ENCODE peak calls at places on chromosomes 6 and 20, in five cellular contexts. One of them, this sample, is unnamed.

GRCh38 chr6:6749791-6750434 is 161.4 kb downstream of the LY86 start:
- DNase-seq in aorta: peak
- DNase-seq in mesothelial cell of epicardium: no peak
- DNase-seq in left cardiac atrium: peak
- DNase-seq in mucosa of gallbladder: peak
- DNase-seq in this sample: no peak

GRCh38 chr6:34982424-34982852 is 93.4 kb downstream of the ANKS1A start:
- DNase-seq in aorta: no peak
- DNase-seq in mesothelial cell of epicardium: no peak
- DNase-seq in left cardiac atrium: no peak
- DNase-seq in mucosa of gallbladder: no peak
- DNase-seq in this sample: no peak

GRCh38 chr6:119340766-119341487 is 8.6 kb downstream of the MAN1A1 start:
- DNase-seq in aorta: no peak
- DNase-seq in mesothelial cell of epicardium: no peak
- DNase-seq in left cardiac atrium: peak
- DNase-seq in mucosa of gallbladder: no peak
- DNase-seq in this sample: no peak

GRCh38 chr6:83431545-83432165 is 804 bp upstream of the ME1 start:
- DNase-seq in aorta: no peak
- DNase-seq in mesothelial cell of epicardium: no peak
- DNase-seq in left cardiac atrium: no peak
- DNase-seq in mucosa of gallbladder: peak
- DNase-seq in this sample: no peak

GRCh38 chr6:2794171-2794730 is 29.1 kb downstream of the WRNIP1 start:
- DNase-seq in aorta: no peak
- DNase-seq in mesothelial cell of epicardium: no peak
- DNase-seq in left cardiac atrium: no peak
- DNase-seq in mucosa of gallbladder: no peak
- DNase-seq in this sample: no peak

GRCh38 chr20:41275181-41275793 is 42.2 kb downstream of the ZHX3 start:
- DNase-seq in aorta: no peak
- DNase-seq in mesothelial cell of epicardium: no peak
- DNase-seq in left cardiac atrium: no peak
- DNase-seq in mucosa of gallbladder: no peak
- DNase-seq in this sample: no peak

GRCh38 chr6:63598001-63598250 is 25.6 kb downstream of the LOC128125822 start:
- DNase-seq in aorta: no peak
- DNase-seq in mesothelial cell of epicardium: no peak
- DNase-seq in left cardiac atrium: no peak
- DNase-seq in mucosa of gallbladder: no peak
- DNase-seq in this sample: no peak

GRCh38 chr20:59149678-59150504 is 13.7 kb upstream of the ZNF831 start:
- DNase-seq in aorta: no peak
- DNase-seq in mesothelial cell of epicardium: no peak
- DNase-seq in left cardiac atrium: peak
- DNase-seq in mucosa of gallbladder: peak
- DNase-seq in this sample: no peak

GRCh38 chr20:61385731-61386130 is 133.7 kb downstream of the CDH4 start:
- DNase-seq in aorta: no peak
- DNase-seq in mesothelial cell of epicardium: no peak
- DNase-seq in left cardiac atrium: no peak
- DNase-seq in mucosa of gallbladder: no peak
- DNase-seq in this sample: no peak

GRCh38 chr6:72622094-72622540 is 253 bp downstream of the KCNQ5 start:
- DNase-seq in aorta: peak
- DNase-seq in mesothelial cell of epicardium: peak
- DNase-seq in left cardiac atrium: peak
- DNase-seq in mucosa of gallbladder: peak
- DNase-seq in this sample: no peak

GRCh38 chr20:51800132-51800721 is 2.1 kb downstream of the SALL4 start:
- DNase-seq in aorta: no peak
- DNase-seq in mesothelial cell of epicardium: peak
- DNase-seq in left cardiac atrium: peak
- DNase-seq in mucosa of gallbladder: peak
- DNase-seq in this sample: peak

GRCh38 chr20:12963456-12963855 is 45.3 kb upstream of the SPTLC3 start:
- DNase-seq in aorta: no peak
- DNase-seq in mesothelial cell of epicardium: no peak
- DNase-seq in left cardiac atrium: no peak
- DNase-seq in mucosa of gallbladder: no peak
- DNase-seq in this sample: peak

GRCh38 chr6:147170269-147170668 is 33.9 kb upstream of the STXBP5 start:
- DNase-seq in aorta: no peak
- DNase-seq in mesothelial cell of epicardium: no peak
- DNase-seq in left cardiac atrium: no peak
- DNase-seq in mucosa of gallbladder: no peak
- DNase-seq in this sample: no peak

This sample was measured in NCI-H1048.